ENCODE peak calls at places on chromosomes 12 and 14, in ten cellular contexts. One of them, this sample, is unnamed.

GRCh38 chr14:23494223-23494622 is 24.7 kb downstream of the NGDN start:
- DNase-seq in fibroblast of the conjunctiva: no peak
- DNase-seq in MCF 10A: no peak
- DNase-seq in cardiac fibroblast: peak
- DNase-seq in activated T-cell treated with anti-CD3 and anti-CD28 coated beads, Interleukin-2, amount 50 U/mL, for 72 hours: no peak
- DNase-seq in EL: peak
- DNase-seq in NCI-H1417: no peak
- DNase-seq in left ventricle myocardium inferior: no peak
- DNase-seq in smooth muscle cell of the brain vasculature: no peak
- DNase-seq in GM04503: no peak
- DNase-seq in this sample: no peak

GRCh38 chr14:57161583-57161982 is 107.1 kb downstream of the EXOC5 start:
- DNase-seq in NCI-H1417: peak
- DNase-seq in cardiac fibroblast: no peak
- DNase-seq in smooth muscle cell of the brain vasculature: no peak
- DNase-seq in left ventricle myocardium inferior: no peak
- DNase-seq in activated T-cell treated with anti-CD3 and anti-CD28 coated beads, Interleukin-2, amount 50 U/mL, for 72 hours: no peak
- DNase-seq in EL: no peak
- DNase-seq in GM04503: no peak
- DNase-seq in MCF 10A: no peak
- DNase-seq in fibroblast of the conjunctiva: no peak
- DNase-seq in this sample: no peak

GRCh38 chr12:82314406-82314892 is 43.7 kb downstream of the CCDC59 start:
- DNase-seq in activated T-cell treated with anti-CD3 and anti-CD28 coated beads, Interleukin-2, amount 50 U/mL, for 72 hours: no peak
- DNase-seq in fibroblast of the conjunctiva: no peak
- DNase-seq in NCI-H1417: no peak
- DNase-seq in GM04503: no peak
- DNase-seq in left ventricle myocardium inferior: no peak
- DNase-seq in EL: no peak
- DNase-seq in MCF 10A: peak
- DNase-seq in cardiac fibroblast: no peak
- DNase-seq in smooth muscle cell of the brain vasculature: no peak
- DNase-seq in this sample: no peak

GRCh38 chr12:62267026-62267425 is 6.8 kb downstream of the USP15 start:
- DNase-seq in fibroblast of the conjunctiva: no peak
- DNase-seq in left ventricle myocardium inferior: no peak
- DNase-seq in NCI-H1417: no peak
- DNase-seq in GM04503: no peak
- DNase-seq in EL: no peak
- DNase-seq in smooth muscle cell of the brain vasculature: no peak
- DNase-seq in activated T-cell treated with anti-CD3 and anti-CD28 coated beads, Interleukin-2, amount 50 U/mL, for 72 hours: no peak
- DNase-seq in cardiac fibroblast: no peak
- DNase-seq in MCF 10A: no peak
- DNase-seq in this sample: no peak

GRCh38 chr14:72500234-72500838 is 393.6 kb downstream of the DPF3 start:
- DNase-seq in GM04503: no peak
- DNase-seq in EL: no peak
- DNase-seq in NCI-H1417: peak
- DNase-seq in cardiac fibroblast: no peak
- DNase-seq in activated T-cell treated with anti-CD3 and anti-CD28 coated beads, Interleukin-2, amount 50 U/mL, for 72 hours: no peak
- DNase-seq in fibroblast of the conjunctiva: no peak
- DNase-seq in left ventricle myocardium inferior: no peak
- DNase-seq in MCF 10A: no peak
- DNase-seq in smooth muscle cell of the brain vasculature: no peak
- DNase-seq in this sample: no peak

GRCh38 chr14:99699861-99700260 is 15.8 kb downstream of the CYP46A1 start:
- DNase-seq in left ventricle myocardium inferior: no peak
- DNase-seq in GM04503: no peak
- DNase-seq in EL: no peak
- DNase-seq in fibroblast of the conjunctiva: no peak
- DNase-seq in activated T-cell treated with anti-CD3 and anti-CD28 coated beads, Interleukin-2, amount 50 U/mL, for 72 hours: no peak
- DNase-seq in smooth muscle cell of the brain vasculature: no peak
- DNase-seq in MCF 10A: no peak
- DNase-seq in NCI-H1417: no peak
- DNase-seq in cardiac fibroblast: no peak
- DNase-seq in this sample: no peak

GRCh38 chr14:91889477-91890211 is 22.3 kb upstream of the TC2N start:
- DNase-seq in EL: no peak
- DNase-seq in cardiac fibroblast: no peak
- DNase-seq in activated T-cell treated with anti-CD3 and anti-CD28 coated beads, Interleukin-2, amount 50 U/mL, for 72 hours: no peak
- DNase-seq in fibroblast of the conjunctiva: no peak
- DNase-seq in left ventricle myocardium inferior: no peak
- DNase-seq in NCI-H1417: no peak
- DNase-seq in smooth muscle cell of the brain vasculature: no peak
- DNase-seq in MCF 10A: no peak
- DNase-seq in GM04503: no peak
- DNase-seq in this sample: no peak

GRCh38 chr12:95762123-95762785 is 28.3 kb downstream of the NTN4 start:
- DNase-seq in EL: no peak
- DNase-seq in activated T-cell treated with anti-CD3 and anti-CD28 coated beads, Interleukin-2, amount 50 U/mL, for 72 hours: no peak
- DNase-seq in NCI-H1417: no peak
- DNase-seq in GM04503: no peak
- DNase-seq in cardiac fibroblast: no peak
- DNase-seq in fibroblast of the conjunctiva: no peak
- DNase-seq in smooth muscle cell of the brain vasculature: no peak
- DNase-seq in left ventricle myocardium inferior: no peak
- DNase-seq in MCF 10A: no peak
- DNase-seq in this sample: no peak

GRCh38 chr14:78690836-78691235 is 520.7 kb downstream of the NRXN3 start:
- DNase-seq in MCF 10A: no peak
- DNase-seq in cardiac fibroblast: peak
- DNase-seq in EL: no peak
- DNase-seq in GM04503: no peak
- DNase-seq in fibroblast of the conjunctiva: no peak
- DNase-seq in NCI-H1417: no peak
- DNase-seq in smooth muscle cell of the brain vasculature: no peak
- DNase-seq in activated T-cell treated with anti-CD3 and anti-CD28 coated beads, Interleukin-2, amount 50 U/mL, for 72 hours: no peak
- DNase-seq in left ventricle myocardium inferior: no peak
- DNase-seq in this sample: no peak

GRCh38 chr12:68739891-68740290 is 6.1 kb upstream of the SLC35E3 start:
- DNase-seq in MCF 10A: no peak
- DNase-seq in EL: no peak
- DNase-seq in cardiac fibroblast: no peak
- DNase-seq in activated T-cell treated with anti-CD3 and anti-CD28 coated beads, Interleukin-2, amount 50 U/mL, for 72 hours: no peak
- DNase-seq in fibroblast of the conjunctiva: no peak
- DNase-seq in left ventricle myocardium inferior: no peak
- DNase-seq in GM04503: no peak
- DNase-seq in smooth muscle cell of the brain vasculature: no peak
- DNase-seq in NCI-H1417: no peak
- DNase-seq in this sample: no peak

GRCh38 chr14:71475916-71476315 is 456.3 kb upstream of the RGS6 start:
- DNase-seq in cardiac fibroblast: no peak
- DNase-seq in left ventricle myocardium inferior: no peak
- DNase-seq in activated T-cell treated with anti-CD3 and anti-CD28 coated beads, Interleukin-2, amount 50 U/mL, for 72 hours: no peak
- DNase-seq in EL: no peak
- DNase-seq in fibroblast of the conjunctiva: no peak
- DNase-seq in smooth muscle cell of the brain vasculature: no peak
- DNase-seq in GM04503: no peak
- DNase-seq in MCF 10A: no peak
- DNase-seq in NCI-H1417: no peak
- DNase-seq in this sample: no peak

GRCh38 chr14:20797159-20797558 is 5.5 kb downstream of the RNASE1 start:
- DNase-seq in smooth muscle cell of the brain vasculature: no peak
- DNase-seq in left ventricle myocardium inferior: no peak
- DNase-seq in activated T-cell treated with anti-CD3 and anti-CD28 coated beads, Interleukin-2, amount 50 U/mL, for 72 hours: no peak
- DNase-seq in EL: no peak
- DNase-seq in GM04503: no peak
- DNase-seq in cardiac fibroblast: no peak
- DNase-seq in fibroblast of the conjunctiva: no peak
- DNase-seq in MCF 10A: no peak
- DNase-seq in NCI-H1417: no peak
- DNase-seq in this sample: no peak

GRCh38 chr12:32444895-32445294 is 45.5 kb downstream of the FGD4 start:
- DNase-seq in NCI-H1417: peak
- DNase-seq in cardiac fibroblast: peak
- DNase-seq in activated T-cell treated with anti-CD3 and anti-CD28 coated beads, Interleukin-2, amount 50 U/mL, for 72 hours: no peak
- DNase-seq in GM04503: no peak
- DNase-seq in MCF 10A: peak
- DNase-seq in EL: peak
- DNase-seq in fibroblast of the conjunctiva: no peak
- DNase-seq in smooth muscle cell of the brain vasculature: no peak
- DNase-seq in left ventricle myocardium inferior: no peak
- DNase-seq in this sample: peak

GRCh38 chr12:89551747-89552146 is 25.9 kb upstream of the POC1B start:
- DNase-seq in smooth muscle cell of the brain vasculature: no peak
- DNase-seq in activated T-cell treated with anti-CD3 and anti-CD28 coated beads, Interleukin-2, amount 50 U/mL, for 72 hours: no peak
- DNase-seq in GM04503: no peak
- DNase-seq in MCF 10A: no peak
- DNase-seq in NCI-H1417: no peak
- DNase-seq in cardiac fibroblast: no peak
- DNase-seq in left ventricle myocardium inferior: no peak
- DNase-seq in EL: no peak
- DNase-seq in fibroblast of the conjunctiva: no peak
- DNase-seq in this sample: no peak

GRCh38 chr12:123013185-123014095 is 33.0 kb downstream of the ARL6IP4 start:
- DNase-seq in MCF 10A: no peak
- DNase-seq in GM04503: no peak
- DNase-seq in cardiac fibroblast: no peak
- DNase-seq in EL: no peak
- DNase-seq in smooth muscle cell of the brain vasculature: no peak
- DNase-seq in NCI-H1417: no peak
- DNase-seq in left ventricle myocardium inferior: no peak
- DNase-seq in activated T-cell treated with anti-CD3 and anti-CD28 coated beads, Interleukin-2, amount 50 U/mL, for 72 hours: no peak
- DNase-seq in fibroblast of the conjunctiva: no peak
- DNase-seq in this sample: no peak

GRCh38 chr12:4862809-4863208 is 46.9 kb upstream of the KCNA1 start:
- DNase-seq in GM04503: no peak
- DNase-seq in MCF 10A: no peak
- DNase-seq in cardiac fibroblast: no peak
- DNase-seq in activated T-cell treated with anti-CD3 and anti-CD28 coated beads, Interleukin-2, amount 50 U/mL, for 72 hours: no peak
- DNase-seq in fibroblast of the conjunctiva: no peak
- DNase-seq in NCI-H1417: no peak
- DNase-seq in smooth muscle cell of the brain vasculature: no peak
- DNase-seq in left ventricle myocardium inferior: no peak
- DNase-seq in EL: no peak
- DNase-seq in this sample: no peak

GRCh38 chr12:46886541-46887041 is 60.8 kb upstream of the SLC38A4 start:
- DNase-seq in cardiac fibroblast: no peak
- DNase-seq in smooth muscle cell of the brain vasculature: peak
- DNase-seq in fibroblast of the conjunctiva: no peak
- DNase-seq in NCI-H1417: no peak
- DNase-seq in EL: peak
- DNase-seq in MCF 10A: peak
- DNase-seq in activated T-cell treated with anti-CD3 and anti-CD28 coated beads, Interleukin-2, amount 50 U/mL, for 72 hours: no peak
- DNase-seq in GM04503: peak
- DNase-seq in left ventricle myocardium inferior: no peak
- DNase-seq in this sample: peak

GRCh38 chr12:1947081-1947480 is 28.6 kb upstream of the CACNA2D4 start:
- DNase-seq in MCF 10A: no peak
- DNase-seq in GM04503: peak
- DNase-seq in left ventricle myocardium inferior: no peak
- DNase-seq in smooth muscle cell of the brain vasculature: no peak
- DNase-seq in EL: peak
- DNase-seq in fibroblast of the conjunctiva: no peak
- DNase-seq in cardiac fibroblast: peak
- DNase-seq in NCI-H1417: no peak
- DNase-seq in activated T-cell treated with anti-CD3 and anti-CD28 coated beads, Interleukin-2, amount 50 U/mL, for 72 hours: no peak
- DNase-seq in this sample: peak

GRCh38 chr12:8018666-8019581 is 13.6 kb upstream of the FOXJ2 start:
- DNase-seq in activated T-cell treated with anti-CD3 and anti-CD28 coated beads, Interleukin-2, amount 50 U/mL, for 72 hours: peak
- DNase-seq in cardiac fibroblast: no peak
- DNase-seq in GM04503: no peak
- DNase-seq in NCI-H1417: no peak
- DNase-seq in fibroblast of the conjunctiva: no peak
- DNase-seq in smooth muscle cell of the brain vasculature: no peak
- DNase-seq in MCF 10A: no peak
- DNase-seq in EL: peak
- DNase-seq in left ventricle myocardium inferior: no peak
- DNase-seq in this sample: no peak

GRCh38 chr12:102051431-102051965 is 10.3 kb downstream of the WASHC3 start:
- DNase-seq in fibroblast of the conjunctiva: no peak
- DNase-seq in smooth muscle cell of the brain vasculature: no peak
- DNase-seq in MCF 10A: no peak
- DNase-seq in NCI-H1417: no peak
- DNase-seq in EL: no peak
- DNase-seq in activated T-cell treated with anti-CD3 and anti-CD28 coated beads, Interleukin-2, amount 50 U/mL, for 72 hours: no peak
- DNase-seq in left ventricle myocardium inferior: no peak
- DNase-seq in GM04503: no peak
- DNase-seq in cardiac fibroblast: no peak
- DNase-seq in this sample: no peak

GRCh38 chr12:108939594-108939993 is 59.7 kb downstream of the DAO start:
- DNase-seq in cardiac fibroblast: peak
- DNase-seq in EL: peak
- DNase-seq in left ventricle myocardium inferior: no peak
- DNase-seq in smooth muscle cell of the brain vasculature: no peak
- DNase-seq in activated T-cell treated with anti-CD3 and anti-CD28 coated beads, Interleukin-2, amount 50 U/mL, for 72 hours: peak
- DNase-seq in GM04503: no peak
- DNase-seq in fibroblast of the conjunctiva: no peak
- DNase-seq in NCI-H1417: no peak
- DNase-seq in MCF 10A: peak
- DNase-seq in this sample: no peak

GRCh38 chr14:36162267-36162666 is 14.3 kb downstream of the PTCSC3 start:
- DNase-seq in NCI-H1417: no peak
- DNase-seq in GM04503: no peak
- DNase-seq in MCF 10A: no peak
- DNase-seq in cardiac fibroblast: no peak
- DNase-seq in activated T-cell treated with anti-CD3 and anti-CD28 coated beads, Interleukin-2, amount 50 U/mL, for 72 hours: no peak
- DNase-seq in smooth muscle cell of the brain vasculature: no peak
- DNase-seq in left ventricle myocardium inferior: no peak
- DNase-seq in fibroblast of the conjunctiva: no peak
- DNase-seq in EL: no peak
- DNase-seq in this sample: no peak

GRCh38 chr14:93682459-93682858 is 105.8 kb downstream of the PRIMA1 start:
- DNase-seq in left ventricle myocardium inferior: no peak
- DNase-seq in activated T-cell treated with anti-CD3 and anti-CD28 coated beads, Interleukin-2, amount 50 U/mL, for 72 hours: no peak
- DNase-seq in smooth muscle cell of the brain vasculature: no peak
- DNase-seq in MCF 10A: no peak
- DNase-seq in GM04503: no peak
- DNase-seq in NCI-H1417: no peak
- DNase-seq in EL: no peak
- DNase-seq in cardiac fibroblast: no peak
- DNase-seq in fibroblast of the conjunctiva: no peak
- DNase-seq in this sample: no peak

GRCh38 chr12:132986001-132986884 is at the start of gene ZNF26:
- DNase-seq in cardiac fibroblast: peak
- DNase-seq in NCI-H1417: peak
- DNase-seq in activated T-cell treated with anti-CD3 and anti-CD28 coated beads, Interleukin-2, amount 50 U/mL, for 72 hours: peak
- DNase-seq in EL: peak
- DNase-seq in smooth muscle cell of the brain vasculature: peak
- DNase-seq in left ventricle myocardium inferior: peak
- DNase-seq in fibroblast of the conjunctiva: peak
- DNase-seq in GM04503: peak
- DNase-seq in MCF 10A: peak
- DNase-seq in this sample: peak

GRCh38 chr12:89351489-89352241 is 636 bp downstream of the DUSP6 start:
- DNase-seq in fibroblast of the conjunctiva: no peak
- DNase-seq in cardiac fibroblast: no peak
- DNase-seq in NCI-H1417: peak
- DNase-seq in smooth muscle cell of the brain vasculature: no peak
- DNase-seq in GM04503: no peak
- DNase-seq in left ventricle myocardium inferior: peak
- DNase-seq in EL: peak
- DNase-seq in MCF 10A: no peak
- DNase-seq in activated T-cell treated with anti-CD3 and anti-CD28 coated beads, Interleukin-2, amount 50 U/mL, for 72 hours: peak
- DNase-seq in this sample: no peak

GRCh38 chr12:53789570-53789969 is 37.8 kb upstream of the CISTR start:
- DNase-seq in left ventricle myocardium inferior: no peak
- DNase-seq in EL: no peak
- DNase-seq in fibroblast of the conjunctiva: no peak
- DNase-seq in smooth muscle cell of the brain vasculature: no peak
- DNase-seq in GM04503: no peak
- DNase-seq in NCI-H1417: no peak
- DNase-seq in MCF 10A: no peak
- DNase-seq in activated T-cell treated with anti-CD3 and anti-CD28 coated beads, Interleukin-2, amount 50 U/mL, for 72 hours: no peak
- DNase-seq in cardiac fibroblast: no peak
- DNase-seq in this sample: no peak

GRCh38 chr12:15563683-15564082 is 225.5 kb downstream of the EPS8 start:
- DNase-seq in activated T-cell treated with anti-CD3 and anti-CD28 coated beads, Interleukin-2, amount 50 U/mL, for 72 hours: peak
- DNase-seq in fibroblast of the conjunctiva: peak
- DNase-seq in GM04503: peak
- DNase-seq in cardiac fibroblast: peak
- DNase-seq in left ventricle myocardium inferior: no peak
- DNase-seq in smooth muscle cell of the brain vasculature: no peak
- DNase-seq in EL: peak
- DNase-seq in MCF 10A: peak
- DNase-seq in NCI-H1417: no peak
- DNase-seq in this sample: no peak

GRCh38 chr14:34775922-34776321 is 61.5 kb upstream of the CFL2 start:
- DNase-seq in NCI-H1417: no peak
- DNase-seq in cardiac fibroblast: no peak
- DNase-seq in left ventricle myocardium inferior: no peak
- DNase-seq in MCF 10A: no peak
- DNase-seq in GM04503: no peak
- DNase-seq in fibroblast of the conjunctiva: no peak
- DNase-seq in activated T-cell treated with anti-CD3 and anti-CD28 coated beads, Interleukin-2, amount 50 U/mL, for 72 hours: no peak
- DNase-seq in EL: no peak
- DNase-seq in smooth muscle cell of the brain vasculature: no peak
- DNase-seq in this sample: no peak

This sample was measured in astrocyte of the cerebellum.